ENCODE peak calls at places on chromosomes 1 and 21, in ten cellular contexts. One of them, this sample, is unnamed.

GRCh38 chr1:224929335-224930237 is at the start of gene DNAH14:
- DNase-seq in K562: peak
- DNase-seq in ovary: peak
- DNase-seq in Peyer's patch: peak
- DNase-seq in breast epithelium: peak
- DNase-seq in body of pancreas: peak
- DNase-seq in heart left ventricle: peak
- DNase-seq in stomach: peak
- DNase-seq in tibial nerve: no peak
- DNase-seq in right lobe of liver: peak
- DNase-seq in this sample: peak

GRCh38 chr1:94579876-94580294 is 38.3 kb upstream of the F3 start:
- DNase-seq in K562: peak
- DNase-seq in ovary: no peak
- DNase-seq in Peyer's patch: no peak
- DNase-seq in breast epithelium: no peak
- DNase-seq in body of pancreas: no peak
- DNase-seq in heart left ventricle: no peak
- DNase-seq in stomach: no peak
- DNase-seq in tibial nerve: no peak
- DNase-seq in right lobe of liver: no peak
- DNase-seq in this sample: no peak

GRCh38 chr1:47578026-47578861 is 140.4 kb downstream of the FOXD2 start:
- DNase-seq in K562: no peak
- DNase-seq in ovary: no peak
- DNase-seq in Peyer's patch: peak
- DNase-seq in breast epithelium: peak
- DNase-seq in body of pancreas: no peak
- DNase-seq in heart left ventricle: peak
- DNase-seq in stomach: no peak
- DNase-seq in tibial nerve: peak
- DNase-seq in right lobe of liver: no peak
- DNase-seq in this sample: peak

GRCh38 chr1:45954401-45954847 is 151.0 kb downstream of the MAST2 start:
- DNase-seq in K562: no peak
- DNase-seq in ovary: no peak
- DNase-seq in Peyer's patch: no peak
- DNase-seq in breast epithelium: no peak
- DNase-seq in body of pancreas: peak
- DNase-seq in heart left ventricle: no peak
- DNase-seq in stomach: no peak
- DNase-seq in tibial nerve: no peak
- DNase-seq in right lobe of liver: no peak
- DNase-seq in this sample: no peak

GRCh38 chr1:114263343-114263742 is 109.7 kb upstream of the SYT6 start:
- DNase-seq in K562: no peak
- DNase-seq in ovary: no peak
- DNase-seq in Peyer's patch: no peak
- DNase-seq in breast epithelium: no peak
- DNase-seq in body of pancreas: no peak
- DNase-seq in heart left ventricle: no peak
- DNase-seq in stomach: no peak
- DNase-seq in tibial nerve: no peak
- DNase-seq in right lobe of liver: no peak
- DNase-seq in this sample: no peak

GRCh38 chr1:23530089-23530749 is 814 bp downstream of the E2F2 start:
- DNase-seq in K562: peak
- DNase-seq in ovary: no peak
- DNase-seq in Peyer's patch: peak
- DNase-seq in breast epithelium: no peak
- DNase-seq in body of pancreas: no peak
- DNase-seq in heart left ventricle: no peak
- DNase-seq in stomach: no peak
- DNase-seq in tibial nerve: no peak
- DNase-seq in right lobe of liver: no peak
- DNase-seq in this sample: no peak

GRCh38 chr1:98046031-98046641 is 125.3 kb upstream of the DPYD start:
- DNase-seq in K562: no peak
- DNase-seq in ovary: no peak
- DNase-seq in Peyer's patch: no peak
- DNase-seq in breast epithelium: no peak
- DNase-seq in body of pancreas: no peak
- DNase-seq in heart left ventricle: no peak
- DNase-seq in stomach: no peak
- DNase-seq in tibial nerve: no peak
- DNase-seq in right lobe of liver: no peak
- DNase-seq in this sample: no peak

GRCh38 chr1:154866995-154867795 is 2.9 kb downstream of the KCNN3 start:
- DNase-seq in K562: no peak
- DNase-seq in ovary: peak
- DNase-seq in Peyer's patch: no peak
- DNase-seq in breast epithelium: no peak
- DNase-seq in body of pancreas: peak
- DNase-seq in heart left ventricle: peak
- DNase-seq in stomach: peak
- DNase-seq in tibial nerve: no peak
- DNase-seq in right lobe of liver: no peak
- DNase-seq in this sample: no peak

GRCh38 chr21:33835920-33836319 is 79.7 kb downstream of the ATP5PO start:
- DNase-seq in K562: no peak
- DNase-seq in ovary: no peak
- DNase-seq in Peyer's patch: no peak
- DNase-seq in breast epithelium: no peak
- DNase-seq in body of pancreas: no peak
- DNase-seq in heart left ventricle: no peak
- DNase-seq in stomach: no peak
- DNase-seq in tibial nerve: no peak
- DNase-seq in right lobe of liver: no peak
- DNase-seq in this sample: peak

GRCh38 chr1:62234709-62235108 is 40.1 kb downstream of the L1TD1 start:
- DNase-seq in K562: no peak
- DNase-seq in ovary: no peak
- DNase-seq in Peyer's patch: no peak
- DNase-seq in breast epithelium: no peak
- DNase-seq in body of pancreas: no peak
- DNase-seq in heart left ventricle: no peak
- DNase-seq in stomach: no peak
- DNase-seq in tibial nerve: no peak
- DNase-seq in right lobe of liver: no peak
- DNase-seq in this sample: no peak

GRCh38 chr1:208475951-208476824 is 232.0 kb upstream of the PLXNA2 start:
- DNase-seq in K562: no peak
- DNase-seq in ovary: peak
- DNase-seq in Peyer's patch: no peak
- DNase-seq in breast epithelium: no peak
- DNase-seq in body of pancreas: no peak
- DNase-seq in heart left ventricle: no peak
- DNase-seq in stomach: no peak
- DNase-seq in tibial nerve: no peak
- DNase-seq in right lobe of liver: no peak
- DNase-seq in this sample: no peak

DNA sequence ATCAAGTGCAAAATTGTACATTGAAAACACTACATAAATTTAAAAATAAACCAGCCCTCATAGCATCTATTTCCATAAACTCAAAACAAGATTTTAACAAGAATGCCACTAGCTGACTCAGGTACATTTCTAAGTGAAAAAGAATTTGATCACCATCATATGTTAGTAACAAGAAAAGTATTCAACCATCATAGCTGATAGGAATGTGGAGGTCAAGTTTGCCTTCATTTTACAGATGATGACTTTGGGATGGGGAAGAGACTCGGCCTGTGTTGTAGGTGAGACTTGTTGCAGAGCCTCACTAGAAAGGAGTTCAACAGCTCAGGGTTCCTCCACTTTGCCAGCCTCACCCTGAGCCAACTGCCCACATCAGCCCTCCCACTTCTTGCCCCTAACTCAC is 318.8 kb upstream of the FAM78B start:
- DNase-seq in K562: no peak
- DNase-seq in ovary: no peak
- DNase-seq in Peyer's patch: no peak
- DNase-seq in breast epithelium: no peak
- DNase-seq in body of pancreas: no peak
- DNase-seq in heart left ventricle: no peak
- DNase-seq in stomach: no peak
- DNase-seq in tibial nerve: no peak
- DNase-seq in right lobe of liver: no peak
- DNase-seq in this sample: no peak
- TF ChIP-seq POLR2A in K562: no peak
- TF ChIP-seq POLR2A in ovary: no peak
- TF ChIP-seq POLR2A in Peyer's patch: no peak
- TF ChIP-seq POLR2A in breast epithelium: no peak
- TF ChIP-seq POLR2A in body of pancreas: no peak
- TF ChIP-seq POLR2A in heart left ventricle: no peak
- TF ChIP-seq POLR2A in stomach: no peak
- TF ChIP-seq POLR2A in tibial nerve: no peak
- TF ChIP-seq POLR2A in right lobe of liver: no peak
- TF ChIP-seq POLR2A in this sample: no peak

GRCh38 chr21:35048183-35048601 is 910 bp downstream of the RUNX1 start:
- DNase-seq in K562: no peak
- DNase-seq in ovary: no peak
- DNase-seq in Peyer's patch: no peak
- DNase-seq in breast epithelium: no peak
- DNase-seq in body of pancreas: peak
- DNase-seq in heart left ventricle: peak
- DNase-seq in stomach: no peak
- DNase-seq in tibial nerve: no peak
- DNase-seq in right lobe of liver: no peak
- DNase-seq in this sample: no peak
- TF ChIP-seq POLR2A in K562: no peak
- TF ChIP-seq POLR2A in ovary: no peak
- TF ChIP-seq POLR2A in Peyer's patch: no peak
- TF ChIP-seq POLR2A in breast epithelium: no peak
- TF ChIP-seq POLR2A in body of pancreas: no peak
- TF ChIP-seq POLR2A in heart left ventricle: no peak
- TF ChIP-seq POLR2A in stomach: no peak
- TF ChIP-seq POLR2A in tibial nerve: no peak
- TF ChIP-seq POLR2A in right lobe of liver: no peak
- TF ChIP-seq POLR2A in this sample: no peak

GRCh38 chr21:45319461-45320211 is 31.9 kb upstream of the POFUT2 start:
- DNase-seq in K562: no peak
- DNase-seq in ovary: peak
- DNase-seq in Peyer's patch: peak
- DNase-seq in breast epithelium: no peak
- DNase-seq in body of pancreas: no peak
- DNase-seq in heart left ventricle: peak
- DNase-seq in stomach: no peak
- DNase-seq in tibial nerve: no peak
- DNase-seq in right lobe of liver: peak
- DNase-seq in this sample: no peak

GRCh38 chr21:45318556-45319341 is 31.1 kb upstream of the POFUT2 start:
- DNase-seq in K562: peak
- DNase-seq in ovary: peak
- DNase-seq in Peyer's patch: peak
- DNase-seq in breast epithelium: no peak
- DNase-seq in body of pancreas: peak
- DNase-seq in heart left ventricle: peak
- DNase-seq in stomach: peak
- DNase-seq in tibial nerve: no peak
- DNase-seq in right lobe of liver: peak
- DNase-seq in this sample: no peak

GRCh38 chr21:45322231-45322959 is 34.7 kb upstream of the POFUT2 start:
- DNase-seq in K562: no peak
- DNase-seq in ovary: no peak
- DNase-seq in Peyer's patch: peak
- DNase-seq in breast epithelium: no peak
- DNase-seq in body of pancreas: peak
- DNase-seq in heart left ventricle: no peak
- DNase-seq in stomach: no peak
- DNase-seq in tibial nerve: no peak
- DNase-seq in right lobe of liver: peak
- DNase-seq in this sample: no peak

GRCh38 chr21:45320991-45321656 is 33.4 kb upstream of the POFUT2 start:
- DNase-seq in K562: no peak
- DNase-seq in ovary: peak
- DNase-seq in Peyer's patch: no peak
- DNase-seq in breast epithelium: no peak
- DNase-seq in body of pancreas: no peak
- DNase-seq in heart left ventricle: no peak
- DNase-seq in stomach: no peak
- DNase-seq in tibial nerve: no peak
- DNase-seq in right lobe of liver: peak
- DNase-seq in this sample: no peak

DNA sequence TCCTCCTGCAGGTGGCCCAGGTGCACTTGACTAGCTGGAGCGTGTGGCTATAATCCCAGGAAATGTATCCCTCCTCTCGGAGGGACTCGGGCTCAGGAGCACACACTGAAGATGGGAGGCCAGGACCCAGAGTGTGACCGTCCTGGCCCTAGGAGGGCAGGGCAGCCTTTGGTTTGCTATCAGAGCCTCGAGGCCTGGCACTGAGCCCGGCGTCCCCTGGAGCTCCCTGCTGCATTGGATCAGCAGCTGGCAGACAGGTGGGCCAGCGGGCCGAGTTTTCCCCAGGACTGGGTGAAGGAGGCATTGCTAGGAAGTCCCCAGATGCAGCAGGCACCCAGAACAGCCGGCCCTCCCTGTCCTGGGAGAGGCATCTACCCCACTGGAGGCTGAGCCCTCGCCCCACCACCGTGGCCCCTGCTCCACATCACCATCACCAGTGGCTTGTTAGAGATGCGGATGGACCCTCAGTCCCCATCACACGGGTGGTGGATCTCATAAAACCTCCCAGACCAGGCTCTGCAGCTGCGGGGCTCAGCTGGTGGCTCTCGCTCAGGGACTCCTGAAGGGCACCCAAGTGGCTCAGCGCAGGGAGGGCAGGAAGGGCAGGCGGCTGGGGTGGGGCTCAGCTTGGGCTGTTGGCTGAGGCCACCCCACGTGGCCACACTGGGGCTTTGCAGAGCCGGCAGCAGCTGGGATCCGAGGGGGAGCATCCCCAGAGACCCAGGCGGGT is 32.7 kb upstream of the POFUT2 start:
- DNase-seq in K562: no peak
- DNase-seq in ovary: peak
- DNase-seq in Peyer's patch: peak
- DNase-seq in breast epithelium: no peak
- DNase-seq in body of pancreas: peak
- DNase-seq in heart left ventricle: peak
- DNase-seq in stomach: no peak
- DNase-seq in tibial nerve: no peak
- DNase-seq in right lobe of liver: peak
- DNase-seq in this sample: no peak
- TF ChIP-seq POLR2A in K562: no peak
- TF ChIP-seq POLR2A in ovary: no peak
- TF ChIP-seq POLR2A in Peyer's patch: no peak
- TF ChIP-seq POLR2A in breast epithelium: no peak
- TF ChIP-seq POLR2A in body of pancreas: no peak
- TF ChIP-seq POLR2A in heart left ventricle: no peak
- TF ChIP-seq POLR2A in stomach: no peak
- TF ChIP-seq POLR2A in tibial nerve: no peak
- TF ChIP-seq POLR2A in right lobe of liver: no peak
- TF ChIP-seq POLR2A in this sample: no peak

DNA sequence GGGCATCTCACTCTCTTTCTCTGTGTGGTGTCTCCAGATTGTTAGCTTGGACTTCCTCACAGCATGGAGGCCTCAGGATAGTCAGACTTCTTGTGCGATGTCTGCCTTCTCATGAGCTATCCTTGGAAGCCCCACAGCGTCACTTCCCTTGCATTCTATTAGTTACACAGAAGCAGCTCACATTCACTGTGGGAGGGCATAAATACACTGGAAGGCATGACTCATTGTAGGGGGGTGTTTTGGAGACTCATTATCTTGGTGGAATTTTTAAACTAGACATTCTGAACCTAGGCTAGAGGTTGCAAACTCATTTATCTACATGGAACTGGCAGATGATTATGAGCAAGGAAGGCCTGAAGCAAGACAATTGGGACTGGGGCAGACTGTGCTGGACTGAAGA is 21.4 kb upstream of the FASLG start:
- DNase-seq in K562: peak
- DNase-seq in ovary: no peak
- DNase-seq in Peyer's patch: no peak
- DNase-seq in breast epithelium: no peak
- DNase-seq in body of pancreas: no peak
- DNase-seq in heart left ventricle: no peak
- DNase-seq in stomach: no peak
- DNase-seq in tibial nerve: no peak
- DNase-seq in right lobe of liver: no peak
- DNase-seq in this sample: no peak
- TF ChIP-seq POLR2A in K562: no peak
- TF ChIP-seq POLR2A in ovary: no peak
- TF ChIP-seq POLR2A in Peyer's patch: no peak
- TF ChIP-seq POLR2A in breast epithelium: no peak
- TF ChIP-seq POLR2A in body of pancreas: no peak
- TF ChIP-seq POLR2A in heart left ventricle: no peak
- TF ChIP-seq POLR2A in stomach: no peak
- TF ChIP-seq POLR2A in tibial nerve: no peak
- TF ChIP-seq POLR2A in right lobe of liver: no peak
- TF ChIP-seq POLR2A in this sample: no peak

This sample was measured in lower leg skin.